ENCODE peak calls at places on chromosomes 13 and 19, in five cellular contexts. One of them, this sample, is unnamed.

GRCh38 chr13:23703241-23703640 is 133.0 kb downstream of the TNFRSF19 start:
- DNase-seq in HepG2: no peak
- DNase-seq in K562: no peak
- DNase-seq in GM12878: no peak
- DNase-seq in HCT116: no peak
- DNase-seq in this sample: no peak

GRCh38 chr19:48999481-49000325 is 6.0 kb downstream of the RUVBL2 start:
- DNase-seq in HCT116: no peak
- DNase-seq in HepG2: no peak
- DNase-seq in K562: peak
- DNase-seq in GM12878: no peak
- DNase-seq in this sample: peak

GRCh38 chr19:50314724-50315700 is 14.2 kb downstream of the KCNC3 start:
- DNase-seq in GM12878: no peak
- DNase-seq in HCT116: no peak
- DNase-seq in K562: no peak
- DNase-seq in HepG2: no peak
- DNase-seq in this sample: no peak

GRCh38 chr19:44942067-44942571 is at the start of gene APOC4:
- DNase-seq in HCT116: no peak
- DNase-seq in HepG2: no peak
- DNase-seq in K562: peak
- DNase-seq in GM12878: no peak
- DNase-seq in this sample: no peak

GRCh38 chr13:110249326-110249725 is 57.6 kb downstream of the COL4A1 start:
- DNase-seq in HCT116: no peak
- DNase-seq in GM12878: no peak
- DNase-seq in K562: no peak
- DNase-seq in HepG2: no peak
- DNase-seq in this sample: no peak

GRCh38 chr19:1752009-1752756 is 1.1 kb upstream of the ONECUT3 start:
- DNase-seq in K562: no peak
- DNase-seq in HepG2: no peak
- DNase-seq in HCT116: no peak
- DNase-seq in GM12878: no peak
- DNase-seq in this sample: no peak

GRCh38 chr19:18696023-18696422 is 12.5 kb downstream of the CRTC1 start:
- DNase-seq in HCT116: no peak
- DNase-seq in HepG2: no peak
- DNase-seq in GM12878: no peak
- DNase-seq in K562: no peak
- DNase-seq in this sample: no peak

GRCh38 chr13:95113601-95114000 is 187.7 kb downstream of the ABCC4 start:
- DNase-seq in GM12878: no peak
- DNase-seq in K562: no peak
- DNase-seq in HCT116: no peak
- DNase-seq in HepG2: no peak
- DNase-seq in this sample: no peak

GRCh38 chr19:33333615-33334014 is 31.3 kb upstream of the CEBPA start:
- DNase-seq in K562: no peak
- DNase-seq in GM12878: no peak
- DNase-seq in HepG2: peak
- DNase-seq in HCT116: no peak
- DNase-seq in this sample: no peak

GRCh38 chr13:114018461-114019055 is 44.7 kb upstream of the C13orf46 start:
- DNase-seq in K562: no peak
- DNase-seq in HCT116: no peak
- DNase-seq in HepG2: no peak
- DNase-seq in GM12878: no peak
- DNase-seq in this sample: no peak

GRCh38 chr13:45598597-45598996 is 16.9 kb downstream of the ERICH6B start:
- DNase-seq in GM12878: no peak
- DNase-seq in K562: no peak
- DNase-seq in HCT116: no peak
- DNase-seq in HepG2: no peak
- DNase-seq in this sample: no peak

GRCh38 chr13:28408235-28408848 is 86.6 kb downstream of the FLT1 start:
- DNase-seq in GM12878: no peak
- DNase-seq in K562: peak
- DNase-seq in HepG2: no peak
- DNase-seq in HCT116: no peak
- DNase-seq in this sample: no peak

GRCh38 chr13:98769736-98770135 is 17.3 kb upstream of the SLC15A1 start:
- DNase-seq in HepG2: no peak
- DNase-seq in K562: no peak
- DNase-seq in HCT116: no peak
- DNase-seq in GM12878: no peak
- DNase-seq in this sample: no peak

GRCh38 chr13:30158774-30159445 is 148.4 kb downstream of the KATNAL1 start:
- DNase-seq in K562: no peak
- DNase-seq in GM12878: no peak
- DNase-seq in HCT116: no peak
- DNase-seq in HepG2: no peak
- DNase-seq in this sample: no peak

GRCh38 chr19:17076539-17076919 is 952 bp downstream of the MYO9B start:
- DNase-seq in GM12878: no peak
- DNase-seq in HepG2: no peak
- DNase-seq in K562: no peak
- DNase-seq in HCT116: no peak
- DNase-seq in this sample: no peak

GRCh38 chr19:46608581-46609345 is 7.6 kb downstream of the CALM3 start:
- DNase-seq in HCT116: no peak
- DNase-seq in GM12878: no peak
- DNase-seq in K562: peak
- DNase-seq in HepG2: no peak
- DNase-seq in this sample: no peak

GRCh38 chr13:113819731-113820715 is 43.9 kb downstream of the GAS6 start:
- DNase-seq in K562: no peak
- DNase-seq in GM12878: no peak
- DNase-seq in HepG2: no peak
- DNase-seq in HCT116: no peak
- DNase-seq in this sample: no peak

GRCh38 chr13:48210178-48210577 is 22.8 kb upstream of the ITM2B start:
- DNase-seq in K562: no peak
- DNase-seq in HCT116: no peak
- DNase-seq in GM12878: no peak
- DNase-seq in HepG2: no peak
- DNase-seq in this sample: no peak

GRCh38 chr13:40026741-40027140 is 371.3 kb downstream of the COG6 start:
- DNase-seq in HCT116: no peak
- DNase-seq in HepG2: no peak
- DNase-seq in K562: no peak
- DNase-seq in GM12878: peak
- DNase-seq in this sample: no peak

GRCh38 chr19:53657778-53658177 is 26.0 kb downstream of the DPRX start:
- DNase-seq in GM12878: no peak
- DNase-seq in HCT116: no peak
- DNase-seq in K562: no peak
- DNase-seq in HepG2: no peak
- DNase-seq in this sample: no peak
- TF ChIP-seq SRF in GM12878: no peak
- TF ChIP-seq SRF in HCT116: no peak
- TF ChIP-seq SRF in K562: no peak
- TF ChIP-seq SRF in HepG2: no peak
- TF ChIP-seq SRF in this sample: no peak

DNA sequence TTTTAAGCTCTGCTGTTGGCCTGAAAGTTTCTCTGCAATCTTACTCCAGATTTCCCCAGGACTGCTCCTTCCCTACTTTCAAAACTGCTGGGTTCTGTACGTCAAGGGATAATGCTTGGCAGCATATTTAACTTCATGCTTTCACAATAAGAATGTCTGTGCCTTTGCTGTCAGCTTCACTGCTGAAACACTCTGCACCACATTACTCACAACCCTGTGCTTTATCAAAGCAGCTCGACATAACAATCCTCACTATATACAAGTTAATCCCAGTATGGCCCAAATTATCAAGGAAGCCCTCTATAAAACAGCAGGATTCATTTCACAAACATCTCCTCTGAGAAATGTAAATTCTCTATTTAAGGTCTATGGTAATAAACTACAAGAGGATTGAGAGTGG is 17.5 kb downstream of the LATS2 start:
- DNase-seq in GM12878: no peak
- DNase-seq in K562: no peak
- DNase-seq in HepG2: no peak
- DNase-seq in HCT116: no peak
- DNase-seq in this sample: no peak
- TF ChIP-seq SRF in GM12878: no peak
- TF ChIP-seq SRF in K562: no peak
- TF ChIP-seq SRF in HepG2: no peak
- TF ChIP-seq SRF in HCT116: no peak
- TF ChIP-seq SRF in this sample: no peak

DNA sequence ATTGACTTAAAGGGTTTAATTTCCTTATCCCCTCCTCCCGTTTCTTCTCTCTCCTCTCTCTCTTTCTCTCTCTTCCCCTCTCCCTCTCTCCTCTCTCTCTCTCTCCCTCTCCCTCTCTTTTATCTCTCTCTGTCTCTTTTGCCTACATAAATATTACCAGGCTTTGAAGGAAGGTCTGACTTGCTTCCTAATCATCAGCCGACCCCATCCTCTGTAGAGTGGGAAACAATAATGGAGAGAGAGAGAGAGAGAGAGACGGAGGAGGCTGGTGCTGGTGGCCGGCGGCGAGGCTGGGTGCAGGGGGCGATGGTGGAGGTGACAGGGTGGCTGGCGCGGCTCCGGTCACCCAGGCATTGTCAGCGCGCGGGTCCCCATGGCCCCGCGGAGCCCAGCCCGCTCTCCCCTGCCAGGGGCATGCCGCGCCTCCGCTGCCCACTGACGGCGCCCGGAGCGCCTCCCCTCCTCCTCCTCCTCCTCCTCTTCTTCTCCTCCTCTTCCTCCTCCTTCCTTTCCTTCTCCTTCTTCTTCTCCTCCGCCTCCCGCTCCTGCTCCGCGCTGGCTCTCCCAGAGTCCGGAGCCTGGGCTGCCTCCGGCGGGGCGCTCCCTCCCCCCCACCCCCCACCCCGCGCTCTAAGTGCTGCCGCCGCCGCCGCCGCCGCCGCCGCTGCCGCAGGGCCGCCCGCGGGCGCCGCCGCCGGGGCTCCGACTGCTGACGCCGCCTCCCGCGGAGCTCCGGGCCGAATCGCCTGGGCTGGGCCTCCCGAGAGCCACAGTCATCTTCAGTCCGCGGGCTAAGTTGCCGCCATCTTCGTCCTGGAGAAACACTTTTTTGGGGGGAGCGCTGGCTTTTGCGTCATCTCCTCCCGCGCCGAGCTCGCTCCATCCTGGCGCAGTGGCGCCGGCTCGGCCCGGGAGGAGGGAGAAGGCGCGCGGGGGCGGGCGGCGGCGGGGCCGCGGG is 348.4 kb downstream of the LIG4 start:
- DNase-seq in GM12878: no peak
- DNase-seq in HepG2: no peak
- DNase-seq in HCT116: no peak
- DNase-seq in K562: peak
- DNase-seq in this sample: no peak
- TF ChIP-seq SRF in GM12878: no peak
- TF ChIP-seq SRF in HepG2: no peak
- TF ChIP-seq SRF in HCT116: no peak
- TF ChIP-seq SRF in K562: no peak
- TF ChIP-seq SRF in this sample: no peak

GRCh38 chr13:20968745-20969144 is 66.2 kb upstream of the XPO4 start:
- DNase-seq in GM12878: peak
- DNase-seq in K562: no peak
- DNase-seq in HepG2: no peak
- DNase-seq in HCT116: no peak
- DNase-seq in this sample: no peak
- TF ChIP-seq SRF in GM12878: no peak
- TF ChIP-seq SRF in K562: no peak
- TF ChIP-seq SRF in HepG2: no peak
- TF ChIP-seq SRF in HCT116: no peak
- TF ChIP-seq SRF in this sample: no peak

DNA sequence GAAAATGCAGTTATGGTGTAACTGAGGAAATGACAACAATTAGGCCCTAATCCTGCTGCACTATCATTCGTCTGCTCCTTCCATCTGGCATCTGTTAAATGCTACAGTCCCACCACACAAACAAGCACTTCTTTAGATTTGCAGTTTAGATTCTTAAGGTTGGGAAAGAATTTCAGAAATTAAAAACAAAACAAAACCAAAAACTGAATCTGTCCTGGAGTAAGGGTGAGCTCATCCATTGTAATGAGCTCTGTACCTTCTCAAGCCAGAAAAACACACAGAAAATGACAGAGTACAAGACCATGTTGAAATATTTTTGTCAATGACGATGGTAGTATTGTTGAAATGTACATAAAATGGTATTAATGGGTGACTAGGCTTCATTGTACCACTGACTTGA is 28.3 kb downstream of the SMAD9 start:
- DNase-seq in GM12878: no peak
- DNase-seq in HepG2: no peak
- DNase-seq in K562: no peak
- DNase-seq in HCT116: no peak
- DNase-seq in this sample: no peak
- TF ChIP-seq SRF in GM12878: no peak
- TF ChIP-seq SRF in HepG2: no peak
- TF ChIP-seq SRF in K562: no peak
- TF ChIP-seq SRF in HCT116: no peak
- TF ChIP-seq SRF in this sample: no peak

DNA sequence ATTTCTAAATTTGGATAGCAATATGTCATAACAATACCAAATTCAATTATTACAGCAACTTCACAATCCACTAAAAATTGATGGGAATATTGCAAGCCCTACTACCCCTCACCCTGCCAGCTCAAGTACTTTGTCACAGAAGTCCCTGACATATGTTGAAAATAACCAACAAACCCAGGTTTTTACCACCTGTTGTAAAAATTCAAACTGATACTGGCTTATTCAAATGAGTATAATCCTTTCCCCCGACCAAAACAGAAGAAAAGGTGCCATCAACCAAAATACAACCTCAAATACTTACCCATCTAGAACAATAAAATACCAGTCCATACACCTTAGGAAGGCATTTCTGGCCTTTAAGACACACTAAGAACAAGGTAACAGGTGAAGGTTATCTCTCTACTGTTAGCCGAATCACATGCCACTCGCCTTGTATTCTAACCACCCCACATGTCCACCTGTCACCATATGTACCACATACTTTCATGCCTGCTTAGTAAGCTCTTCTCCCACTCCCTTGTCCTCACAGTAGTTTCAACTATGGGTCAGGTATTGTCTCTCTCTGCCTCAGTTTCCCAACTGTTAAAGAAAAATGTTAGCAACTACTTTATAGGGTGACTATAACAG is 53.1 kb downstream of the USP12 start:
- DNase-seq in K562: no peak
- DNase-seq in GM12878: no peak
- DNase-seq in HepG2: no peak
- DNase-seq in HCT116: no peak
- DNase-seq in this sample: no peak
- TF ChIP-seq SRF in K562: no peak
- TF ChIP-seq SRF in GM12878: no peak
- TF ChIP-seq SRF in HepG2: no peak
- TF ChIP-seq SRF in HCT116: no peak
- TF ChIP-seq SRF in this sample: no peak

GRCh38 chr19:42197375-42197817 is 20.1 kb downstream of the DEDD2 start:
- DNase-seq in HepG2: no peak
- DNase-seq in HCT116: no peak
- DNase-seq in K562: no peak
- DNase-seq in GM12878: no peak
- DNase-seq in this sample: no peak
- TF ChIP-seq SRF in HepG2: no peak
- TF ChIP-seq SRF in HCT116: no peak
- TF ChIP-seq SRF in K562: no peak
- TF ChIP-seq SRF in GM12878: no peak
- TF ChIP-seq SRF in this sample: no peak

GRCh38 chr19:53912653-53913052 is 3.6 kb downstream of the CACNG7 start:
- DNase-seq in HepG2: no peak
- DNase-seq in GM12878: no peak
- DNase-seq in K562: peak
- DNase-seq in HCT116: no peak
- DNase-seq in this sample: peak
- TF ChIP-seq SRF in HepG2: no peak
- TF ChIP-seq SRF in GM12878: no peak
- TF ChIP-seq SRF in K562: no peak
- TF ChIP-seq SRF in HCT116: no peak
- TF ChIP-seq SRF in this sample: no peak

This sample was measured in H1.